ENCODE peak calls at places on chromosome 6, in seven cellular contexts. N is HCT116, J is SK-N-SH, S is K562, M is endothelial cell of umbilical vein, W is A549, Y is GM12878. E is an unnamed sample.

GRCh38 chr6:71478834-71479541 is 190.4 kb downstream of the OGFRL1 start:
- DNase-seq in N (no peak), J (no peak), Y (no peak), M (peak; percentile 95), S (no peak), W (peak; percentile 17), E (no peak)

GRCh38 chr6:42454428-42454791 is 2.7 kb upstream of the TRERF1 start:
- DNase-seq in M (no peak), W (no peak), Y (no peak), J (no peak), N (no peak), S (no peak), E (peak; percentile 80)

GRCh38 chr6:73343164-73343563 is 10.9 kb downstream of the DPPA5 start:
- DNase-seq in M (no peak), S (no peak), Y (no peak), W (no peak), N (no peak), J (no peak), E (no peak)

GRCh38 chr6:37006793-37007339 is 1.4 kb downstream of the FGD2 start:
- DNase-seq in S (no peak), W (no peak), J (no peak), M (no peak), N (no peak), Y (no peak), E (no peak)

GRCh38 chr6:20800229-20800628 is 266.0 kb downstream of the CDKAL1 start:
- DNase-seq in W (no peak), J (no peak), N (no peak), S (no peak), M (no peak), Y (no peak), E (no peak)

GRCh38 chr6:487956-488355 is 96.4 kb downstream of the IRF4 start:
- DNase-seq in N (no peak), S (no peak), J (peak; percentile 44), M (no peak), W (no peak), Y (no peak), E (peak; percentile 59)

GRCh38 chr6:124854338-124854922 is 107.8 kb upstream of the RNF217 start:
- DNase-seq in W (no peak), J (no peak), N (no peak), Y (no peak), M (peak; percentile 16), S (no peak), E (no peak)

GRCh38 chr6:37347177-37348145 is 6.3 kb upstream of the RNF8 start:
- DNase-seq in M (no peak), J (no peak), S (no peak), N (no peak), W (no peak), Y (no peak), E (no peak)

GRCh38 chr6:33686225-33686742 is 25.2 kb downstream of the UQCC2 start:
- DNase-seq in J (peak; percentile 17), M (no peak), W (no peak), S (no peak), N (no peak), Y (no peak), E (no peak)

GRCh38 chr6:112439010-112439409 is 91.9 kb downstream of the RFPL4B start:
- DNase-seq in N (no peak), M (no peak), J (no peak), S (no peak), Y (no peak), W (no peak), E (no peak)

GRCh38 chr6:35718911-35719381 is 17.9 kb upstream of the ARMC12 start:
- DNase-seq in N (no peak), W (no peak), S (peak; percentile 34), J (no peak), Y (no peak), M (peak; percentile 49), E (peak; percentile 65)

GRCh38 chr6:128491643-128492206 is 28.7 kb downstream of the PTPRK start:
- DNase-seq in Y (no peak), S (no peak), W (no peak), N (no peak), J (no peak), M (peak; percentile 79), E (peak; percentile 27)

GRCh38 chr6:155968921-155969320 is 513.3 kb upstream of the NOX3 start:
- DNase-seq in S (no peak), J (no peak), W (no peak), M (no peak), Y (no peak), N (no peak), E (no peak)

GRCh38 chr6:151058021-151058733 is 181.6 kb upstream of the AKAP12 start:
- DNase-seq in S (no peak), Y (no peak), W (no peak), J (peak; percentile 71), N (no peak), M (no peak), E (no peak)

GRCh38 chr6:53246924-53247323 is 98.3 kb upstream of the GCM1 start:
- DNase-seq in Y (no peak), J (no peak), W (no peak), N (no peak), M (no peak), S (no peak), E (no peak)

GRCh38 chr6:144349690-144350132 is 64.6 kb downstream of the UTRN start:
- DNase-seq in J (no peak), M (peak; percentile 100), W (no peak), S (no peak), Y (peak; percentile 60), N (peak; percentile 16), E (peak; percentile 91)
- H3K4me3 ChIP-seq in J (no peak overlapping the region), M (no peak overlapping the region), W (no peak overlapping the region), S (no peak overlapping the region), Y (peak overlapping the region; percentile 60), N (no peak overlapping the region), E (peak overlapping the region; percentile 41)

GRCh38 chr6:2999005-2999620 is 581 bp upstream of the NQO2 start:
- DNase-seq in M (no peak), S (no peak), J (no peak), N (no peak), Y (no peak), W (peak; percentile 72), E (peak; percentile 76)
- TF ChIP-seq MAX in M (no peak), S (no peak), J (no peak), N (no peak), Y (no peak), W (no peak), E (no peak)

GRCh38 chr6:16712931-16713484 is 48.3 kb downstream of the ATXN1 start:
- DNase-seq in J (no peak), Y (no peak), S (peak; percentile 13), M (peak; percentile 94), W (peak; percentile 74), N (peak; percentile 91), E (peak; percentile 92)
- H3K4me3 ChIP-seq in J (peak overlapping the region; percentile 49), Y (no peak overlapping the region), S (no peak overlapping the region), M (peak overlapping the region; percentile 8), W (peak overlapping the region; percentile 3), N (peak overlapping the region; percentile 8), E (peak overlapping the region; percentile 53)

GRCh38 chr6:96898241-96898851 is 655 bp upstream of the NDUFAF4 start:
- DNase-seq in J (peak; percentile 3), N (no peak), S (peak; percentile 24), Y (no peak), W (peak; percentile 6), M (peak; percentile 62), E (peak; percentile 33)
- TF ChIP-seq MAX in J (no peak), N (no peak), S (no peak), Y (no peak), W (no peak), M (no peak), E (no peak)

DNA sequence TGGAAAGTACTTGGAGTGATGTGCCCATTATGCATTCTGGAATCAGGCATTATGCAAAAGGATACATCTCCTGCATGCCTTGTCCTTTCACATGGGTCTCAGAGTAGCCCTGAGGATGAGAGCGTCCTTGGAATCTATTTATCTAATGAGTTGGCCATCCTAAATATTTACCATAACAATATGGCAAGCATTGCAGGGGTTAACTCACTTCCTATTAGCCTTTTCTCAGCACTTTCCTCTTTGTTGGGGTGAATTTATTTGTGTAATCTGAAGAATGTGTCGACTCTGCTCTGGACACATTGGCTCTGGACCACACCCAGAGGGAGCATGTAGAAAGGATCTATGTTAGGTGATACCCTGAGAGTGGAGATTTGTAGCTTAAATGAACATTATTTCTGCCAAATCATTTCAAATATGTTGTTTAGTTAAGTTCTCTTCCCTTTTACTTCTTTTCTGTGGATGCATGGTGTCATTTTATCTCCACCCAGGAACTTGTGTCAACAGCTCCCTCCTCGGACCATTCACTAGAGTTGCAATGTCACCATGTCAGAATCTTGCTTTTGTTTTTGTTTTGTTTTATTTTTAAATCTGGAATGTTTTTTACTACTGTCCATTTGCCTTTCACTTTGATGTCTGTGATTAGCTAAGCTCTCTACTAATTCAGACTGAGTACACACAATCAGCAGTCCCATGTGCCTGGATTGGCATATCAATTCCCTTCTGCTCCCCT is 757.0 kb upstream of the MMS22L start:
- DNase-seq in N (no peak), S (no peak), Y (no peak), W (no peak), J (no peak), M (no peak), E (peak; percentile 11)
- H3K4me3 ChIP-seq in N (no peak overlapping the region), S (no peak overlapping the region), Y (no peak overlapping the region), W (no peak overlapping the region), J (no peak overlapping the region), M (no peak overlapping the region), E (no peak overlapping the region)

DNA sequence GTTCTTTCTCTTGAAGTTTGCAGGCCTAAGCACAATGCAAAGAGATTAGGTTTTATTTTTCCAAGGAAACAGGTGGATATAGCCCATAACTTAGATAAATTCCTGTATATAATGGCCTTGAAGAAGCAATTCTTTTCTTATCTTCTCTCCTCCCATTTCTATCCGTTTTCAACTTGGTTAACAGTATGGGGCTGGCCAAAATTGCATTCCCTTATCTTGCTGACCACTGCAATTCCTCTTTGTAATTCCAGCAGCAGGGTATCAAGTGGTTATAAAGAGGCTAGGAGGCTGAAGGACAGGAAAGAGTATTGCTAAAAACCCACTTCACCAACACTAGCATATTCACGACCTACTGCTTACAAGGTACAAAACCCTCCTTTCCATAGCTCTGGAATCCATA is 643.5 kb upstream of the ID4 start:
- DNase-seq in J (no peak), N (no peak), Y (no peak), M (no peak), W (no peak), S (no peak), E (no peak)
- TF ChIP-seq MAX in J (no peak), N (no peak), Y (no peak), M (no peak), W (no peak), S (no peak), E (no peak)

E was measured in NB4.